ENCODE peak calls at places on chromosomes 1 and 21, in nine cellular contexts. V is activated T-helper 1 cell treated with anti-CD3 and anti-CD28 coated beads, Interleukin-2, amount 50 U/mL, for 16 hours; Y is GM12865; L is MCF 10A; Q is fibroblast of pulmonary artery; T is thoracic aorta; U is Peyer's patch; G is stimulated activated CD4-positive, alpha-beta T cell treated with anti-CD3 and anti-CD28 coated beads, TNF-alpha, amount 100 ng/mL, for 1 hour; X is BJ. N is an unnamed sample.

GRCh38 chr1:15525043-15525958 is 1.3 kb upstream of the CASP9 start:
- DNase-seq in V (no peak), Y (peak; percentile 19), L (peak; percentile 99), Q (no peak), T (peak; percentile 98), U (peak; percentile 20), G (no peak), X (no peak), N (peak; percentile 98)

GRCh38 chr21:45353200-45353599 is 51.8 kb upstream of the COL18A1 start:
- DNase-seq in V (no peak), Y (no peak), L (no peak), Q (no peak), T (no peak), U (no peak), G (no peak), X (no peak), N (no peak)

GRCh38 chr1:30477588-30477987 is 245.8 kb downstream of the MATN1 start:
- DNase-seq in V (no peak), Y (no peak), L (no peak), Q (no peak), T (no peak), U (no peak), G (no peak), X (no peak), N (no peak)

GRCh38 chr1:178294654-178295053 is 200.8 kb downstream of the RASAL2 start:
- DNase-seq in V (no peak), Y (no peak), L (no peak), Q (no peak), T (no peak), U (no peak), G (no peak), X (no peak), N (peak; percentile 33)

GRCh38 chr1:235068155-235069121 is 60.2 kb downstream of the TOMM20 start:
- DNase-seq in V (no peak), Y (no peak), L (peak; percentile 99), Q (peak; percentile 67), T (no peak), U (no peak), G (no peak), X (no peak), N (no peak)

GRCh38 chr1:22276396-22276748 is 133.5 kb upstream of the WNT4 start:
- DNase-seq in V (no peak), Y (no peak), L (no peak), Q (no peak), T (no peak), U (no peak), G (no peak), X (no peak), N (no peak)

GRCh38 chr21:37412603-37413360 is 46.2 kb downstream of the DYRK1A start:
- DNase-seq in V (no peak), Y (no peak), L (no peak), Q (peak; percentile 41), T (no peak), U (no peak), G (no peak), X (peak; percentile 71), N (no peak)

GRCh38 chr1:65422241-65423203 is 2.1 kb downstream of the LEPR start:
- DNase-seq in V (no peak), Y (peak; percentile 9), L (peak; percentile 91), Q (peak; percentile 44), T (no peak), U (no peak), G (no peak), X (no peak), N (no peak)

GRCh38 chr1:235415008-235415904 is 48.0 kb downstream of the TBCE start:
- DNase-seq in V (peak; percentile 17), Y (peak; percentile 84), L (peak; percentile 88), Q (peak; percentile 87), T (no peak), U (peak; percentile 54), G (peak; percentile 26), X (no peak), N (peak; percentile 84)

GRCh38 chr1:246726881-246727280 is 2.7 kb downstream of the SCCPDH start:
- DNase-seq in V (no peak), Y (no peak), L (no peak), Q (no peak), T (no peak), U (no peak), G (no peak), X (no peak), N (peak; percentile 98)

GRCh38 chr1:168136709-168137514 is at the start of gene GPR161:
- DNase-seq in V (no peak), Y (peak; percentile 11), L (peak; percentile 65), Q (peak; percentile 31), T (no peak), U (no peak), G (no peak), X (no peak), N (peak; percentile 48)

GRCh38 chr1:212213754-212214153 is 71.5 kb upstream of the PPP2R5A start:
- DNase-seq in V (no peak), Y (no peak), L (no peak), Q (no peak), T (no peak), U (no peak), G (no peak), X (no peak), N (no peak)

GRCh38 chr1:204945565-204945977 is 74.9 kb downstream of the NFASC start:
- DNase-seq in V (no peak), Y (no peak), L (peak; percentile 27), Q (no peak), T (no peak), U (no peak), G (no peak), X (no peak), N (no peak)

GRCh38 chr1:3577300-3577699 is 34.0 kb downstream of the MEGF6 start:
- DNase-seq in V (no peak), Y (peak; percentile 9), L (no peak), Q (peak; percentile 82), T (no peak), U (no peak), G (no peak), X (no peak), N (no peak)

GRCh38 chr1:197663178-197663953 is 111.9 kb downstream of the DENND1B start:
- DNase-seq in V (no peak), Y (no peak), L (no peak), Q (no peak), T (no peak), U (no peak), G (no peak), X (no peak), N (peak; percentile 36)

GRCh38 chr1:31368611-31369107 is 4.2 kb downstream of the FABP3 start:
- DNase-seq in V (no peak), Y (no peak), L (no peak), Q (no peak), T (no peak), U (no peak), G (no peak), X (no peak), N (no peak)

GRCh38 chr1:217224201-217224600 is 406.7 kb downstream of the GPATCH2 start:
- DNase-seq in V (no peak), Y (no peak), L (no peak), Q (no peak), T (no peak), U (no peak), G (no peak), X (no peak), N (no peak)

GRCh38 chr1:114468710-114469468 is 42.1 kb downstream of the TRIM33 start:
- DNase-seq in V (no peak), Y (peak; percentile 36), L (peak; percentile 55), Q (peak; percentile 33), T (no peak), U (no peak), G (no peak), X (no peak), N (no peak)

GRCh38 chr1:167899253-167899681 is 14.7 kb downstream of the ADCY10 start:
- DNase-seq in V (no peak), Y (peak; percentile 60), L (peak; percentile 36), Q (peak; percentile 54), T (peak; percentile 71), U (no peak), G (no peak), X (no peak), N (no peak)

GRCh38 chr1:150544204-150544603 is 5.0 kb upstream of the ADAMTSL4 start:
- DNase-seq in V (no peak), Y (no peak), L (no peak), Q (peak; percentile 27), T (no peak), U (no peak), G (no peak), X (no peak), N (no peak)

GRCh38 chr1:2134604-2135307 is 59.8 kb downstream of the FAAP20 start:
- DNase-seq in V (no peak), Y (no peak), L (no peak), Q (no peak), T (no peak), U (no peak), G (no peak), X (no peak), N (no peak)

GRCh38 chr21:28089599-28090421 is 902.9 kb downstream of the LTN1 start:
- DNase-seq in V (no peak), Y (no peak), L (no peak), Q (no peak), T (no peak), U (no peak), G (no peak), X (no peak), N (no peak)

GRCh38 chr1:233518344-233518743 is 95.6 kb upstream of the KCNK1 start:
- DNase-seq in V (no peak), Y (peak; percentile 62), L (peak; percentile 83), Q (no peak), T (no peak), U (no peak), G (no peak), X (no peak), N (peak; percentile 38)